ENCODE peak calls at places on chromosome 13, in four cellular contexts. V is spleen, L is HL-60, D is transverse colon. B is an unnamed sample.

GRCh38 chr13:44103721-44104490 is 224.2 kb downstream of the LACC1 start:
- DNase-seq in V (no peak), L (no peak), D (peak), B (peak)

GRCh38 chr13:88464851-88465250 is 793.7 kb downstream of the SLITRK5 start:
- DNase-seq in V (no peak), L (no peak), D (no peak), B (no peak)

GRCh38 chr13:53151692-53152421 is 123.2 kb downstream of the OLFM4 start:
- DNase-seq in V (no peak), L (peak), D (peak), B (peak)

GRCh38 chr13:52749446-52749845 is 9.8 kb upstream of the CNMD start:
- DNase-seq in V (no peak), L (no peak), D (no peak), B (no peak)

GRCh38 chr13:75414036-75414827 is 67.7 kb downstream of the TBC1D4 start:
- DNase-seq in V (no peak), L (no peak), D (no peak), B (no peak)

GRCh38 chr13:39269411-39269810 is 231.2 kb downstream of the NHLRC3 start:
- DNase-seq in V (no peak), L (no peak), D (no peak), B (no peak)

GRCh38 chr13:84812789-84813188 is 930.5 kb upstream of the SLITRK1 start:
- DNase-seq in V (no peak), L (no peak), D (no peak), B (no peak)

GRCh38 chr13:53562419-53562818 is 533.8 kb downstream of the OLFM4 start:
- DNase-seq in V (no peak), L (no peak), D (no peak), B (no peak)

GRCh38 chr13:30997697-30998547 is 65.5 kb downstream of the TEX26 start:
- DNase-seq in V (no peak), L (no peak), D (no peak), B (no peak)

GRCh38 chr13:45242070-45242469 is 41.2 kb upstream of the KCTD4 start:
- DNase-seq in V (no peak), L (no peak), D (peak), B (peak)

GRCh38 chr13:31020996-31021395 is 88.5 kb downstream of the TEX26 start:
- DNase-seq in V (no peak), L (no peak), D (no peak), B (no peak)

GRCh38 chr13:101455863-101456262 is 3.4 kb downstream of the ITGBL1 start:
- DNase-seq in V (no peak), L (no peak), D (no peak), B (no peak)

GRCh38 chr13:50124536-50125305 is 109.5 kb downstream of the KCNRG start:
- DNase-seq in V (peak), L (no peak), D (peak), B (peak)

GRCh38 chr13:21216332-21216731 is 39.9 kb downstream of the MRPL57 start:
- DNase-seq in V (no peak), L (no peak), D (no peak), B (no peak)

GRCh38 chr13:100734194-100734720 is 59.7 kb upstream of the TMTC4 start:
- DNase-seq in V (no peak), L (no peak), D (no peak), B (peak)

GRCh38 chr13:43054803-43055802 is 31.7 kb downstream of the DNAJC15 start:
- DNase-seq in V (no peak), L (no peak), D (no peak), B (peak)

GRCh38 chr13:68026077-68026476 is 795.9 kb upstream of the PCDH9 start:
- DNase-seq in V (no peak), L (no peak), D (no peak), B (no peak)

GRCh38 chr13:69324109-69324886 is 783.3 kb upstream of the ATXN8OS start:
- DNase-seq in V (no peak), L (no peak), D (no peak), B (no peak)

GRCh38 chr13:34863360-34864135 is 78.5 kb upstream of the NBEA start:
- DNase-seq in V (no peak), L (no peak), D (no peak), B (no peak)

GRCh38 chr13:36131215-36131930 is at the start of gene DCLK1:
- DNase-seq in V (no peak), L (no peak), D (peak), B (peak)

GRCh38 chr13:73449258-73449657 is 390.5 kb downstream of the KLF5 start:
- DNase-seq in V (no peak), L (no peak), D (no peak), B (no peak)

GRCh38 chr13:88005188-88005587 is 334.0 kb downstream of the SLITRK5 start:
- DNase-seq in V (no peak), L (no peak), D (no peak), B (no peak)

GRCh38 chr13:21557995-21558394 is 46.0 kb downstream of the MICU2 start:
- DNase-seq in V (no peak), L (no peak), D (no peak), B (no peak)

GRCh38 chr13:105063676-105064075 is 1471.8 kb downstream of the EFNB2 start:
- DNase-seq in V (no peak), L (no peak), D (no peak), B (no peak)

GRCh38 chr13:24863748-24864540 is 100.0 kb downstream of the RNF17 start:
- DNase-seq in V (no peak), L (no peak), D (no peak), B (no peak)

GRCh38 chr13:30466358-30466714 is 600 bp upstream of the HMGB1 start:
- DNase-seq in V (no peak), L (no peak), D (no peak), B (no peak)

GRCh38 chr13:43805071-43805468 is 18.3 kb upstream of the ENOX1 start:
- DNase-seq in V (no peak), L (no peak), D (no peak), B (peak)

GRCh38 chr13:52010890-52011689 is at the start of gene ATP7B:
- DNase-seq in V (peak), L (no peak), D (peak), B (no peak)

GRCh38 chr13:30362005-30362788 is 54.8 kb upstream of the KATNAL1 start:
- DNase-seq in V (no peak), L (no peak), D (no peak), B (no peak)

GRCh38 chr13:67299731-67300130 is 69.6 kb upstream of the PCDH9 start:
- DNase-seq in V (no peak), L (no peak), D (no peak), B (no peak)

GRCh38 chr13:101916108-101916757 is 463.8 kb downstream of the ITGBL1 start:
- DNase-seq in V (no peak), L (no peak), D (no peak), B (no peak)

GRCh38 chr13:44768233-44768632 is 192.1 kb upstream of the TSC22D1 start:
- DNase-seq in V (no peak), L (no peak), D (no peak), B (no peak)

GRCh38 chr13:44050450-44051063 is 170.9 kb downstream of the LACC1 start:
- DNase-seq in V (no peak), L (no peak), D (no peak), B (no peak)

GRCh38 chr13:93262729-93263128 is 36.1 kb downstream of the GPC6 start:
- DNase-seq in V (no peak), L (no peak), D (no peak), B (no peak)

GRCh38 chr13:43864921-43865320 is 14.6 kb downstream of the CCDC122 start:
- DNase-seq in V (no peak), L (no peak), D (no peak), B (no peak)

GRCh38 chr13:81184556-81185265 is 843.8 kb upstream of the SPRY2 start:
- DNase-seq in V (no peak), L (no peak), D (no peak), B (no peak)

GRCh38 chr13:62387642-62388041 is 972.0 kb upstream of the PCDH20 start:
- DNase-seq in V (no peak), L (no peak), D (no peak), B (no peak)

GRCh38 chr13:104984296-104984818 is 1551.1 kb downstream of the EFNB2 start:
- DNase-seq in V (no peak), L (peak), D (no peak), B (no peak)

DNA sequence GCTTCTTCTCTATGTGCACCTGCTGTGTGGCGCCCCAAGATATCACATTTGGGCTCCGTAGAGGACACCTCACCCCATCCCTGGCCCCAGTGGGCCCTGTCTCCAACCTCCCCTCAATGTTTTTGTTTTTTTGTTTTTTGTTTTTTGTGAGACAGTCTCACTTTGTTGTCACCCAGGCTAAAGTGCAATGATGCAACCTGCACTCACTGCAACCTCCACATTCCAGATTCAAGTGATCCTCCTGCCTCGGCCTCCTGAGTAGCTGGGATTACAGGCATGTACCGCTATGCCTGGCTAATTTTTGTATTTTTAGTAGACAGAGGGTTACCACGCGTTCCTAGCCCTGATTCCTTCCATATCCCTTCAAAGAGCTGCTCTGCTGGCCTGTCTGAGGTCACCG is 26.9 kb upstream of the TUBGCP3 start:
- DNase-seq in V (peak), L (no peak), D (no peak), B (no peak)
- TF ChIP-seq POLR2AphosphoS5 in V (no peak), L (no peak), D (no peak), B (no peak)

GRCh38 chr13:28640861-28641599 is 17.9 kb upstream of the POMP start:
- DNase-seq in V (no peak), L (no peak), D (no peak), B (no peak)
- H3K27ac ChIP-seq in V (peak), L (no peak), D (no peak), B (peak)

GRCh38 chr13:91247768-91248167 is 99.7 kb upstream of the MIR17HG start:
- DNase-seq in V (no peak), L (no peak), D (no peak), B (no peak)
- TF ChIP-seq POLR2AphosphoS5 in V (no peak), L (no peak), D (no peak), B (no peak)

DNA sequence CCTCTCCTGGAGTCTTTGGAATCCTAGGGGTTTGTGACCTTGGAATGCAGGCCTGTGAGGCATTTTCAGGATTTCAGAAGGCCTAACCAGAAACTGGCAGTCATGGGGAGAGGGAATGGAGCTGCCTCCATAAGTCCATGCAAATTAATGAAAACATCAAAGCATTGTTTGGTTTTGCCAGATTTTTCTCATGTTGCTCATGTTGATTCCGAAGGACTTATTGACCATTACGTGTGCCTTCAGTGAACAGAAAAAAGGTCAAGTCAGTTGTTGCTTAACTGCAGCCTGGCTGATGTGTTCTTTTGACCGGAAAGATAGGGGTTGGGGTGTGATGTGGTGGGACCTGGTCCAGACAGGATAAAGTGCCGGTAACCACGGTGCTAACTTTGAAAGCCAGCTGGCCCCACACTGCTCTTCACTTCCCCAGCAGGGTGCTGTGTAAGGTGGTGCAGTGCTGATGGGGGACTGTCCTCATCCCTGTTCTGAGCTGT is 3.6 kb downstream of the RNF113B start:
- DNase-seq in V (no peak), L (no peak), D (peak), B (peak)
- H3K27ac ChIP-seq in V (peak), L (no peak), D (peak), B (peak)

GRCh38 chr13:41284512-41285288 is 21.3 kb upstream of the MTRF1 start:
- DNase-seq in V (no peak), L (no peak), D (no peak), B (no peak)
- TF ChIP-seq POLR2AphosphoS5 in V (no peak), L (no peak), D (no peak), B (no peak)

GRCh38 chr13:33678906-33679657 is 138.9 kb upstream of the RFC3 start:
- DNase-seq in V (peak), L (peak), D (peak), B (no peak)
- H3K27ac ChIP-seq in V (peak), L (peak), D (peak), B (no peak)

GRCh38 chr13:96089749-96090239 is at the start of gene HS6ST3:
- DNase-seq in V (no peak), L (no peak), D (no peak), B (peak)
- TF ChIP-seq POLR2AphosphoS5 in V (no peak), L (no peak), D (no peak), B (no peak)

DNA sequence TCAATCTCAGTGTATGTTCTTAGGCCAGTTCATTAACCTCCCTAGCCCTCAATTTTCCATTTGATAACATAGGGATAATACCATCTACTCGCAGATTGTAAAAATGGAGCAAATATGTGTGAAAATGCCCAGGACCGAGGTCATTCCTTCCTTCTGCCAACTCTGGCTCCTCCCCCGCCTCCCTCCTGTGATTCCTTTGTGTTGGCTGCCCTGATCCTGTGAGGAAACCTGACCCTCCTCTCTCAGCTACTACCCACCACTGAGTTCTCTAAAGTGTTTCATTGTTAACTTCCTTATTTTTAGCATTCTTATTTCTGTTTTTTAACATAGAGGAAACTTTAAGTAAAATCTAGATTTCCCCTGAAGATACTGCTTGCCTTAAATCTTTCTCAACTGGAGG is 21.6 kb upstream of the FBXL3 start:
- DNase-seq in V (no peak), L (no peak), D (no peak), B (no peak)
- H3K27ac ChIP-seq in V (no peak), L (peak), D (no peak), B (no peak)

DNA sequence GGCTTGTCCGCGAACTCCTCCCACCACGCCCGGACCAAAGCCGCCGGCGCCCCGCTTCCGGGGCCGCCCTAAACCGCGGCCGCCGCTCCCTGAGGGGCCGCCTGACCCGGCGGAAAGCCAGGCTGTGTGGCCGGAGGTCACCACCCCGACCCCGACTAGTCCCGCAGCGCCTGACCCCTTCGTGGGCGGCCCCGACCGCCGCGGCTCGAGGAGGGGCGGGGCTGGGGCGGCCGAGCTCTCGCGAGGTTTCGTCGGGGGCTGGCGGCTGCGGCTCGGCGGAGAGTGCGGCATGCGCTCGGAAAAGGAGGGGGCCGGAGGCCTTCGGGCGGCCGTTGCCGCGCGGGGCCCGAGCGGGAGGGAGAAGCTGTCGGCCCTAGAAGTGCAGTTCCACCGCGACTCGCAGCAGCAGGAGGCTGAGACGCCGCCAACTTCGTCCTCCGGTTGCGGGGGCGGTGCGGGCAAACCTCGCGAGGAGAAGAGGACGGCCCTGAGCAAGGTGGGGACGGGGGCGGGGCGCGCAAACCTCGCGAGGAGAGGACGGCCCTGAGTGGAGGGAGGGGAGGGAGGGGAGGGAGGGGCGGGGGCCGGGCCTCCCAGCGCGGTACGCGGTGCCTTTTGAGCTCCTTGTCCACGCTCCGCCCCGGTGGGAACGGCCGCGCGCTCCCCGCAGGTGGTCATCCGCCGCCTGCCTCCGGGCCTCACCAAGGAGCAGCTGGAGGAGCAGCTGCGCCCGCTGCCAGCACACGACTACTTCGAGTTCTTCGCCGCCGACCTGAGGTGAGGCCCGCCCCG is at the start of gene UPF3A:
- DNase-seq in V (peak), L (peak), D (peak), B (peak)
- TF ChIP-seq POLR2AphosphoS5 in V (peak), L (peak), D (peak), B (peak)